ENCODE peak calls at places on chromosomes 16 and 17, in five cellular contexts. One of them, this sample, is unnamed.

GRCh38 chr17:75077490-75078096 is 10.2 kb upstream of the SLC16A5 start:
- DNase-seq in left lung: peak
- DNase-seq in cardiac muscle cell: peak
- DNase-seq in A549: no peak
- DNase-seq in neural progenitor cell: no peak
- DNase-seq in this sample: no peak

GRCh38 chr16:70432800-70433455 is 6.0 kb downstream of the ST3GAL2 start:
- DNase-seq in left lung: no peak
- DNase-seq in cardiac muscle cell: peak
- DNase-seq in A549: no peak
- DNase-seq in neural progenitor cell: no peak
- DNase-seq in this sample: no peak

GRCh38 chr16:72649254-72649944 is 398.5 kb downstream of the ZFHX3 start:
- DNase-seq in left lung: no peak
- DNase-seq in cardiac muscle cell: no peak
- DNase-seq in A549: no peak
- DNase-seq in neural progenitor cell: no peak
- DNase-seq in this sample: no peak

GRCh38 chr16:5607169-5607568 is 509.6 kb upstream of the EEF2KMT start:
- DNase-seq in left lung: no peak
- DNase-seq in cardiac muscle cell: no peak
- DNase-seq in A549: no peak
- DNase-seq in neural progenitor cell: no peak
- DNase-seq in this sample: no peak

GRCh38 chr16:86566966-86567700 is 504 bp downstream of the FOXC2 start:
- DNase-seq in left lung: peak
- DNase-seq in cardiac muscle cell: peak
- DNase-seq in A549: no peak
- DNase-seq in neural progenitor cell: peak
- DNase-seq in this sample: peak

GRCh38 chr16:81575834-81576233 is 131.2 kb downstream of the CMIP start:
- DNase-seq in left lung: no peak
- DNase-seq in cardiac muscle cell: no peak
- DNase-seq in A549: no peak
- DNase-seq in neural progenitor cell: no peak
- DNase-seq in this sample: no peak

GRCh38 chr17:7992516-7992915 is 9.9 kb upstream of the GUCY2D start:
- DNase-seq in left lung: no peak
- DNase-seq in cardiac muscle cell: no peak
- DNase-seq in A549: no peak
- DNase-seq in neural progenitor cell: no peak
- DNase-seq in this sample: no peak

GRCh38 chr17:50833396-50834125 is 1.8 kb upstream of the WFIKKN2 start:
- DNase-seq in left lung: no peak
- DNase-seq in cardiac muscle cell: no peak
- DNase-seq in A549: no peak
- DNase-seq in neural progenitor cell: no peak
- DNase-seq in this sample: no peak

GRCh38 chr16:11297492-11298142 is 16.5 kb upstream of the PRM1 start:
- DNase-seq in left lung: peak
- DNase-seq in cardiac muscle cell: peak
- DNase-seq in A549: no peak
- DNase-seq in neural progenitor cell: peak
- DNase-seq in this sample: peak

GRCh38 chr17:29584452-29585079 is 4.9 kb downstream of the GIT1 start:
- DNase-seq in left lung: peak
- DNase-seq in cardiac muscle cell: no peak
- DNase-seq in A549: no peak
- DNase-seq in neural progenitor cell: no peak
- DNase-seq in this sample: no peak

GRCh38 chr16:87131061-87131995 is 185.9 kb downstream of the C16orf95 start:
- DNase-seq in left lung: no peak
- DNase-seq in cardiac muscle cell: no peak
- DNase-seq in A549: no peak
- DNase-seq in neural progenitor cell: no peak
- DNase-seq in this sample: no peak

GRCh38 chr17:62818491-62818890 is 10.4 kb upstream of the MARCHF10 start:
- DNase-seq in left lung: no peak
- DNase-seq in cardiac muscle cell: no peak
- DNase-seq in A549: no peak
- DNase-seq in neural progenitor cell: no peak
- DNase-seq in this sample: no peak

GRCh38 chr17:62819511-62820221 is 11.6 kb upstream of the MARCHF10 start:
- DNase-seq in left lung: peak
- DNase-seq in cardiac muscle cell: peak
- DNase-seq in A549: peak
- DNase-seq in neural progenitor cell: peak
- DNase-seq in this sample: peak

GRCh38 chr17:62822080-62822904 is 14.2 kb upstream of the MARCHF10 start:
- DNase-seq in left lung: no peak
- DNase-seq in cardiac muscle cell: peak
- DNase-seq in A549: no peak
- DNase-seq in neural progenitor cell: no peak
- DNase-seq in this sample: no peak

GRCh38 chr17:62823111-62823895 is 15.2 kb upstream of the MARCHF10 start:
- DNase-seq in left lung: no peak
- DNase-seq in cardiac muscle cell: peak
- DNase-seq in A549: no peak
- DNase-seq in neural progenitor cell: no peak
- DNase-seq in this sample: no peak

GRCh38 chr17:62821213-62822079 is 13.3 kb upstream of the MARCHF10 start:
- DNase-seq in left lung: no peak
- DNase-seq in cardiac muscle cell: peak
- DNase-seq in A549: no peak
- DNase-seq in neural progenitor cell: no peak
- DNase-seq in this sample: no peak
- H3K27ac ChIP-seq in left lung: no peak
- H3K27ac ChIP-seq in cardiac muscle cell: peak
- H3K27ac ChIP-seq in A549: peak
- H3K27ac ChIP-seq in neural progenitor cell: no peak
- H3K27ac ChIP-seq in this sample: no peak

GRCh38 chr16:19913306-19913717 is 28.7 kb upstream of the GPRC5B start:
- DNase-seq in left lung: no peak
- DNase-seq in cardiac muscle cell: peak
- DNase-seq in A549: no peak
- DNase-seq in neural progenitor cell: no peak
- DNase-seq in this sample: no peak
- H3K4me3 ChIP-seq in left lung: no peak
- H3K4me3 ChIP-seq in cardiac muscle cell: no peak
- H3K4me3 ChIP-seq in A549: no peak
- H3K4me3 ChIP-seq in neural progenitor cell: no peak
- H3K4me3 ChIP-seq in this sample: no peak

DNA sequence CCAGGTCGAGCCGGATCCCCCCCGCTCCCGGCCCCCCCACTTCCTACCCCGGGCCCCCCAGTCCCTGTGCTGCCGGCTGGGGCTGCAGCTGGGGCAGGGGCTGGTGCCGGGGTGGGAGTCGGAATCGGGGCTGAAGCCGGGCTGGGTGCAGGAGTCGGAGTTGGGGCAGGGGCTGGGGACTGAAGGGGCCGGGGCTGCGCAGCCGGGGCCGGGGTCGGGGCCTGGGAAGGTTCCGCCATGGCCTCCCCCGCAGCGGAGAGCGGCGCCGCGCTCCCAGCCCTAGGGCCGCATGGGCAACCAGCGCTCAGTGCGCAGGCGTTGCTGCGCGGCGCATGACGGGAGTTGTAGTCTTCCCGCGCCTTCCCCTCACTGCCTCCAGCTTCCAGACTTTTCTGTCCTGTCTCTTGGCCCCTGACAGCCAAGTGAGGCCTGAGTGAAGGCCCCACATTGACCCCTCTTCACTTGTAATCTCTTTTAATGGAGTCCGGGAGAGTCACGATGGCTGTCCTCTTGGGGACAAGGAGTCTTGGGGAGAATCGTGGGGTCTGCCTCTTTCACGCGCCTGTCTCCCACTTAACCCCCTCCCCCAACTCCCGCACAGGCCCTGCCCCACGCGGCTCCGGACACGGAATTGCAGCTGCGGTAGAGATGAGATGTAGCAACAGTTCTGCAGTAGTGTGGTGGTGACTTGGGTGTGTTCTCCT is at the start of gene KAT2A:
- DNase-seq in left lung: peak
- DNase-seq in cardiac muscle cell: peak
- DNase-seq in A549: peak
- DNase-seq in neural progenitor cell: peak
- DNase-seq in this sample: peak
- H3K27ac ChIP-seq in left lung: peak
- H3K27ac ChIP-seq in cardiac muscle cell: peak
- H3K27ac ChIP-seq in A549: peak
- H3K27ac ChIP-seq in neural progenitor cell: peak
- H3K27ac ChIP-seq in this sample: peak

GRCh38 chr16:56626685-56627084 is 1.1 kb downstream of the MT1E start:
- DNase-seq in left lung: no peak
- DNase-seq in cardiac muscle cell: no peak
- DNase-seq in A549: no peak
- DNase-seq in neural progenitor cell: no peak
- DNase-seq in this sample: no peak

GRCh38 chr16:56625140-56625942 is at the start of gene MT1E:
- DNase-seq in left lung: peak
- DNase-seq in cardiac muscle cell: peak
- DNase-seq in A549: no peak
- DNase-seq in neural progenitor cell: peak
- DNase-seq in this sample: peak

GRCh38 chr16:56628486-56629035 is 3.0 kb downstream of the MT1E start:
- DNase-seq in left lung: no peak
- DNase-seq in cardiac muscle cell: no peak
- DNase-seq in A549: no peak
- DNase-seq in neural progenitor cell: no peak
- DNase-seq in this sample: no peak

GRCh38 chr16:56623637-56624036 is 1.9 kb upstream of the MT1E start:
- DNase-seq in left lung: no peak
- DNase-seq in cardiac muscle cell: no peak
- DNase-seq in A549: no peak
- DNase-seq in neural progenitor cell: no peak
- DNase-seq in this sample: no peak

DNA sequence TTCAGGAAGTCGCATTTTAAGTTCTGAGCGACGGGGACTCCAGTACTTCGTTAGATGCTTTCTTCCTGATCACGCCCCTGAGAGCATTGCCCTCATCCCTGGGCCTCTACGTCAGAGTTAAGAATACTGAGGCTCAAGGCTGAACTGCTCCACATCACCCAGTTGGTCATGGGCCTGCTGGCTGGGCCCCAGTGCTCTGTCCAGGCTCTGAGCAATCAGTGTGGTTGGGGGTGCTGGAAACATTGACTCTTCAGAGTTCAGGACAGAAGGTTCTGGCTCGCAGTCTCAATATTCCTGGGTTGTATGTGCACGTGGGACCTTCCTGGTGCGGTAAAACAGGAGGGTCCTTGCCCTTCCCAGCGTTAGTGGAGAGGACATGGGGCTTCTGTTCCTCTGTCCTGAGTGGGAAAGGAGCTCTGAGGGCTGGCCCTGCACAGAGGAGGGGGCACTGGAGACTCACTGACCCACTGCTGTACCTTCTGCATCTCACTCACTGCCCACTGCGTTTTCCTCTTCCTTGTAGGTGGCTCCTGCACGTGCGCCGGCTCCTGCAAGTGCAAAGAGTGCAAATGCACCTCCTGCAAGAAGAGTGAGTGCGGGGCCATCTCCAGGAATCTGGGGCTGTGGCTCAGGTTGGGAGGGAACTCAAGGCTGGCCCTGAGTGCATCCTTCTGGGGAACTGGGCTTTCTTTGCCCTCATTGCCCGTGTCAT is 518 bp downstream of the MT1E start:
- DNase-seq in left lung: no peak
- DNase-seq in cardiac muscle cell: peak
- DNase-seq in A549: no peak
- DNase-seq in neural progenitor cell: no peak
- DNase-seq in this sample: no peak
- H3K4me3 ChIP-seq in left lung: peak
- H3K4me3 ChIP-seq in cardiac muscle cell: peak
- H3K4me3 ChIP-seq in A549: no peak
- H3K4me3 ChIP-seq in neural progenitor cell: peak
- H3K4me3 ChIP-seq in this sample: peak

GRCh38 chr16:20411055-20411454 is 1.7 kb downstream of the ACSM5 start:
- DNase-seq in left lung: no peak
- DNase-seq in cardiac muscle cell: no peak
- DNase-seq in A549: no peak
- DNase-seq in neural progenitor cell: no peak
- DNase-seq in this sample: no peak

GRCh38 chr16:20404637-20405036 is at the start of gene PDILT:
- DNase-seq in left lung: no peak
- DNase-seq in cardiac muscle cell: no peak
- DNase-seq in A549: no peak
- DNase-seq in neural progenitor cell: no peak
- DNase-seq in this sample: no peak

GRCh38 chr16:20415541-20415940 is 6.2 kb downstream of the ACSM5 start:
- DNase-seq in left lung: no peak
- DNase-seq in cardiac muscle cell: peak
- DNase-seq in A549: no peak
- DNase-seq in neural progenitor cell: no peak
- DNase-seq in this sample: no peak

GRCh38 chr16:20410153-20410723 is 904 bp downstream of the ACSM5 start:
- DNase-seq in left lung: no peak
- DNase-seq in cardiac muscle cell: peak
- DNase-seq in A549: no peak
- DNase-seq in neural progenitor cell: no peak
- DNase-seq in this sample: no peak

GRCh38 chr16:20409398-20410152 is at the start of gene ACSM5:
- DNase-seq in left lung: no peak
- DNase-seq in cardiac muscle cell: peak
- DNase-seq in A549: no peak
- DNase-seq in neural progenitor cell: no peak
- DNase-seq in this sample: no peak
- H3K27ac ChIP-seq in left lung: peak
- H3K27ac ChIP-seq in cardiac muscle cell: peak
- H3K27ac ChIP-seq in A549: no peak
- H3K27ac ChIP-seq in neural progenitor cell: no peak
- H3K27ac ChIP-seq in this sample: no peak